ENCODE peak calls at places on chromosome 20, in five cellular contexts. G is activated CD8-positive, alpha-beta memory T cell treated with anti-CD3 and anti-CD28 coated beads for 48 hours; A is NCI-H2029; I is PC-3; S is uterus. V is an unnamed sample.
A peak's percentile ranks its signal among the peaks of the same experiment; 100 is the strongest.

GRCh38 chr20:49867453-49868215 is 47.7 kb downstream of the SPATA2 start:
- DNase-seq in G (no peak), A (no peak), I (no peak), S (no peak), V (no peak)

GRCh38 chr20:60202046-60202445 is 243.8 kb downstream of the CDH26 start:
- DNase-seq in G (no peak), A (no peak), I (no peak), S (no peak), V (no peak)

GRCh38 chr20:47258745-47259695 is 97.5 kb downstream of the ZMYND8 start:
- DNase-seq in G (no peak), A (no peak), I (peak; percentile 17), S (no peak), V (no peak)

GRCh38 chr20:10596726-10597125 is 77.1 kb downstream of the JAG1 start:
- DNase-seq in G (no peak), A (no peak), I (peak; percentile 87), S (no peak), V (no peak)

GRCh38 chr20:62219992-62220665 is at the start of gene HRH3:
- DNase-seq in G (no peak), A (no peak), I (no peak), S (peak; percentile 27), V (peak; percentile 97)

GRCh38 chr20:38117635-38118034 is 47.4 kb downstream of the TGM2 start:
- DNase-seq in G (no peak), A (no peak), I (peak; percentile 96), S (no peak), V (no peak)

GRCh38 chr20:60583741-60584140 is 625.5 kb downstream of the CDH26 start:
- DNase-seq in G (no peak), A (no peak), I (no peak), S (no peak), V (no peak)

GRCh38 chr20:45775411-45775810 is 16.3 kb downstream of the WFDC3 start:
- DNase-seq in G (no peak), A (no peak), I (no peak), S (no peak), V (no peak)